ENCODE peak calls at places on chromosome 21, in four cellular contexts. K, H, L and R are unnamed samples.

GRCh38 chr21:39281853-39282252 is 31.6 kb downstream of the BRWD1 start:
- DNase-seq in K (no peak), H (no peak), L (no peak), R (no peak)

GRCh38 chr21:15809818-15810217 is 80.0 kb downstream of the USP25 start:
- DNase-seq in H (no peak), L (no peak), K (no peak), R (no peak)

GRCh38 chr21:46208761-46209721 is 19.5 kb downstream of the LSS start:
- DNase-seq in L (no peak), K (no peak), H (no peak), R (no peak)

GRCh38 chr21:17454315-17455027 is 58.4 kb upstream of the CXADR start:
- DNase-seq in H (no peak), K (no peak), L (peak; percentile 37), R (peak; percentile 85)

GRCh38 chr21:41743321-41744027 is 23.4 kb downstream of the RIPK4 start:
- DNase-seq in L (no peak), K (no peak), H (no peak), R (no peak)

GRCh38 chr21:15390049-15390448 is 325.2 kb upstream of the NRIP1 start:
- DNase-seq in H (no peak), L (no peak), K (no peak), R (no peak)

GRCh38 chr21:38989745-38990423 is 184.2 kb downstream of the ETS2 start:
- DNase-seq in K (no peak), L (peak; percentile 95), H (no peak), R (peak; percentile 73)

GRCh38 chr21:42463861-42464515 is 32.0 kb downstream of the RSPH1 start:
- DNase-seq in H (no peak), L (no peak), K (no peak), R (no peak)

GRCh38 chr21:25557170-25557569 is 50.1 kb downstream of the MRPL39 start:
- DNase-seq in L (no peak), H (no peak), K (no peak), R (no peak)

GRCh38 chr21:33374080-33374873 is 28.9 kb upstream of the IFNGR2 start:
- DNase-seq in H (peak; percentile 54), L (peak; percentile 28), K (no peak), R (no peak)

GRCh38 chr21:42591170-42591869 is 62.1 kb upstream of the PDE9A start:
- DNase-seq in L (no peak), K (no peak), H (no peak), R (no peak)

GRCh38 chr21:46620846-46621245 is 14.6 kb upstream of the PRMT2 start:
- DNase-seq in K (no peak), H (no peak), L (no peak), R (no peak)

GRCh38 chr21:27649323-27649722 is 682.4 kb upstream of the ADAMTS5 start:
- DNase-seq in K (no peak), L (peak; percentile 33), H (no peak), R (no peak)

GRCh38 chr21:33432496-33432895 is 29.3 kb downstream of the IFNGR2 start:
- DNase-seq in K (no peak), H (no peak), L (no peak), R (no peak)

GRCh38 chr21:42597487-42598158 is 55.8 kb upstream of the PDE9A start:
- DNase-seq in L (no peak), H (no peak), K (no peak), R (no peak)

GRCh38 chr21:46556802-46557201 is 48.1 kb downstream of the S100B start:
- DNase-seq in H (no peak), K (no peak), L (no peak), R (no peak)

GRCh38 chr21:18373631-18374030 is 30.0 kb downstream of the TMPRSS15 start:
- DNase-seq in L (no peak), H (no peak), K (no peak), R (no peak)

GRCh38 chr21:41396452-41397107 is 29.5 kb upstream of the MX1 start:
- DNase-seq in H (no peak), L (no peak), K (no peak), R (no peak)

GRCh38 chr21:26961704-26962103 is 5.2 kb downstream of the ADAMTS5 start:
- DNase-seq in K (no peak), L (no peak), H (no peak), R (no peak)

GRCh38 chr21:26776320-26777021 is 68.7 kb downstream of the ADAMTS1 start:
- DNase-seq in L (no peak), H (no peak), K (no peak), R (no peak)

GRCh38 chr21:21688877-21689276 is 690.7 kb downstream of the NCAM2 start:
- DNase-seq in H (no peak), K (no peak), L (peak; percentile 22), R (no peak)
- TF ChIP-seq CTCF in H (peak; percentile 24), K (peak; percentile 67), L (peak; percentile 65), R (peak; percentile 62)

GRCh38 chr21:44748621-44749020 is 37.2 kb upstream of the TSPEAR start:
- DNase-seq in K (no peak), H (no peak), L (no peak), R (no peak)

GRCh38 chr21:44749759-44750674 is 38.6 kb upstream of the TSPEAR start:
- DNase-seq in L (no peak), H (no peak), K (no peak), R (no peak)

GRCh38 chr21:44751186-44751798 is 39.9 kb upstream of the TSPEAR start:
- DNase-seq in K (no peak), H (no peak), L (no peak), R (no peak)

GRCh38 chr21:44750675-44751025 is 39.3 kb upstream of the TSPEAR start:
- DNase-seq in L (no peak), K (no peak), H (no peak), R (no peak)

DNA sequence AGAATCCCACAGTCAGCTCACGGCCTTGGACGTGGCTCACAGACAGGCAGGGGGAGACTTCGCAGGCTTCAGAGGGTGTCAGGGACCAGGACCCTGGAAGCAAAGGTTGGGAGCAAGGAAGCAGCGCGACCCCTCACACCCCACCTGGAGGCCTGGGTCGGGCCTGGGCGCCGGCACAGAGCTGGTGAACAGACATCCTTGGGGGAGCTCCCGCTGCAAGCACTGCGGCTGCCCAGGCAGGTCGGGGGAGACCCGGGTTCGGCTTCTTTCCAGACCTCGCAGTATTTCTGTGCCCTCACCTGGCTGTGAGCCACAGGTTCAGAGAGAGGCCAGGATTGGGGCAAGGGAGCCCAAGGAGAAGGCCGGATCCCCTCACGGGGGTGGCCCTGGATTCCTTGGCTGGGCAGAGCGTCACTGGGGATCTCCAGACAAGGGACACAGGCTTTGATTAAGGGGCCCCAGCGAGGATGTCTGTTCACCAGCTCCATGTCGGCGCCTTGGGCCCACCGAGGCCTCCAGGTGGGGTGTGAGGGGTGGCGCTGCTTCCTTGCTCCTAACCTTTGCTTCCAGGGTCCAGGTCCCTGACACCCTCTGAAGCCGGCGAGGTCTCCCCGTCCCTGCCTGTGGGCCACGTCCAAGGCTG is 37.9 kb upstream of the TSPEAR start:
- DNase-seq in H (no peak), L (no peak), K (no peak), R (no peak)
- TF ChIP-seq CTCF in H (no peak), L (no peak), K (no peak), R (no peak)

GRCh38 chr21:31509108-31510017 is 150.1 kb upstream of the SOD1 start:
- DNase-seq in H (no peak), L (no peak), K (no peak), R (no peak)
- TF ChIP-seq CTCF in H (no peak), L (peak; percentile 17), K (peak; percentile 58), R (peak; percentile 50)

GRCh38 chr21:37749132-37749531 is 167.1 kb downstream of the KCNJ6 start:
- DNase-seq in K (no peak), L (no peak), H (no peak), R (no peak)

GRCh38 chr21:37751268-37751975 is 164.8 kb downstream of the KCNJ6 start:
- DNase-seq in K (no peak), H (no peak), L (no peak), R (no peak)

GRCh38 chr21:37742532-37742931 is 173.7 kb downstream of the KCNJ6 start:
- DNase-seq in L (no peak), H (no peak), K (no peak), R (no peak)

GRCh38 chr21:37748351-37748750 is 167.9 kb downstream of the KCNJ6 start:
- DNase-seq in K (no peak), H (no peak), L (no peak), R (no peak)

DNA sequence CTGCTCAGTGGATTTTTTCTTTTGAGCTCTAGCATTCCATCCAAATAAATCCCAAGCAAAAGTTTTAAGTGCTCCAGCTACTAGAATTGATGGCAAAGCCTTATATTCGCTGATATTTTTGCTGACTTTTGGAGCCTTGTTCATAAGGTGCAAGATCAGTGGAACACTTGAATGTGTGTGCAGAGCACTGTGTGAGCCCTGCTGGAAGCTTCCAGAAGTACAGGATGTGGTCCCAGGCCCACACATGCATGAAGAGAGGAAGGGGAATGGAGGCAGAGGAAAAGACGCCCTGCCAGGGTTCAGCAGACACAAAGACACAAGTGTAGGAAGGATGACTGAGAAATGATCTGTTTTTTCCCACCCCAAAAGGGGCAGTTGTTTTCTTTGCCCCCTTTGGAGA is 169.4 kb downstream of the KCNJ6 start:
- DNase-seq in K (no peak), H (no peak), L (no peak), R (no peak)
- TF ChIP-seq CTCF in K (peak; percentile 16), H (no peak), L (peak; percentile 15), R (peak; percentile 46)

DNA sequence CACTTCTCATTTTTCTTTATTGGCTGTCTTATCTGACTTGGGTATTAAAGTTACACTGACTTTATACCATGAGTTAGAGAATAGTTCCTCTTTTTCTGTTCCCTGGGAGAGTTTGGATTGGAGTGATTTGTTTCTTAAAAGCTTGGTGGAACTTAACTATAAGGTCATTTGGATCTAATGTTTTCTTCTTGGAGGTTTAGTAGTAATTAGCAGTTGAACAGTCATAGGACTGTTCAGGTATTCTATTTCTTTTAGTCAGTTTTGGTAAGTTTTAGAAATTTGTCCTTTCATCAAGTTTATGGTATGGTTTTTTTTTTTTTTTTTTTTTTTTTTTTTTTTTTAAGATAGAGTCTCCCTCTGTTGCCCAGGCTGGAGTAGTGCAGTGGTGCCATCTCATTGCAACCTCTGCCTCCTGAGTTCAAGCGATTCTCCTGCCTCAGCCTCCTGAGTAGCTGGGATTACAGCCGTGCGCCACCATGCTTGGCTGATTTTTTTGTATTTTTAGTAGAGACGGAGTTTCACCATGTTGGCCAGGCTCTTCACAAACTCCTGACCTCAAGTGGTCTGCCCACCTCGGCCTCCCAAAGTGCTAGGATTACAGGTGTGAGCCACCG is 6.3 kb downstream of the TTC3 start:
- DNase-seq in L (no peak), H (no peak), K (no peak), R (no peak)
- TF ChIP-seq CTCF in L (peak; percentile 29), H (no peak), K (no peak), R (peak; percentile 37)

DNA sequence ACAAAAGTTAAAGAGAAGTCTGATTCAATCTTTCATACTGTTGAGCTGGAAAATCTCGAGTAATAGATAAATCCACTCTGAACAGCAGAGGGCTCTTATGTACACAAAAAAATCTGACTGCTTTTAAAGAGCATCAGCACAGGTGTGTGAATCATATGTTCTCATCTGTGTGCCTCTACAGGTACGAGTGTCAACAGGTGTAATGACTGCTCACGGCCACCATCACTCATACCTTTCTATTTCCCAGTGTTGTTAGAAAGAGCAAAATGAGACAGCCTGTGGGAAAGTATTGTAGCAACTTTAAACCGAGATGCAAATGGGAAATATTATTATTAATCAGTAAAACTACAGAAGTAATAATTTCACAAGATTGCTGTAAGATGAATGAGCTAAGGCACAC is 49.0 kb upstream of the SCAF4 start:
- DNase-seq in L (no peak), K (no peak), H (no peak), R (no peak)
- TF ChIP-seq CTCF in L (no peak), K (peak; percentile 9), H (no peak), R (peak; percentile 61)

GRCh38 chr21:35468991-35469390 is 419.9 kb upstream of the RUNX1 start:
- DNase-seq in L (no peak), H (no peak), K (no peak), R (no peak)
- TF ChIP-seq CTCF in L (no peak), H (no peak), K (no peak), R (no peak)

GRCh38 chr21:29867796-29868195 is 72.0 kb downstream of the GRIK1 start:
- DNase-seq in K (no peak), H (no peak), L (no peak), R (no peak)
- TF ChIP-seq CTCF in K (no peak), H (no peak), L (no peak), R (no peak)